ENCODE peak calls at places on chromosomes 3 and 15, in seven cellular contexts. L is HTR-8/SVneo, J is fibroblast of lung, O is activated T-cell treated with anti-CD3 and anti-CD28 coated beads for 24 hours, B is AG08395, N is NCI-H1105 treated with DMSO at 0.1 percent for 48 hours, R is non-pigmented ciliary epithelial cell. H is an unnamed sample.

GRCh38 chr3:114519415-114519814 is 225.6 kb downstream of the TIGIT start:
- DNase-seq in B (peak; percentile 50), N (peak; percentile 7), O (no peak), L (no peak), J (peak; percentile 84), R (no peak), H (peak; percentile 4)

GRCh38 chr15:100229181-100230163 is 112.3 kb downstream of the ADAMTS17 start:
- DNase-seq in R (no peak), B (no peak), L (no peak), N (no peak), O (no peak), J (no peak), H (no peak)

GRCh38 chr3:106371605-106372292 is 502.9 kb upstream of the CBLB start:
- DNase-seq in J (no peak), B (no peak), R (no peak), N (no peak), L (no peak), O (no peak), H (no peak)

GRCh38 chr3:136249593-136250225 is 431 bp upstream of the PCCB start:
- DNase-seq in R (no peak), J (no peak), N (no peak), O (no peak), L (no peak), B (no peak), H (no peak)

GRCh38 chr3:127546517-127546916 is 44.0 kb downstream of the TPRA1 start:
- DNase-seq in J (no peak), N (no peak), O (no peak), R (no peak), L (no peak), B (no peak), H (no peak)

GRCh38 chr15:55897560-55898336 is 95.7 kb downstream of the NEDD4 start:
- DNase-seq in N (peak; percentile 14), R (no peak), L (peak; percentile 66), J (peak; percentile 65), O (no peak), B (peak; percentile 74), H (peak; percentile 73)

GRCh38 chr15:57356178-57356577 is 20.1 kb upstream of the CGNL1 start:
- DNase-seq in L (no peak), O (no peak), B (no peak), R (no peak), J (no peak), N (no peak), H (no peak)

GRCh38 chr3:164360738-164361376 is 717.4 kb downstream of the SI start:
- DNase-seq in L (no peak), R (no peak), N (no peak), O (no peak), J (peak; percentile 8), B (no peak), H (no peak)

GRCh38 chr15:100785181-100786138 is 94.2 kb upstream of the ALDH1A3 start:
- DNase-seq in J (no peak), L (no peak), O (no peak), N (no peak), B (no peak), R (no peak), H (no peak)

GRCh38 chr3:133531981-133532380 is 41.5 kb upstream of the CDV3 start:
- DNase-seq in O (no peak), J (peak; percentile 85), R (peak; percentile 87), L (no peak), B (peak; percentile 82), N (no peak), H (no peak)

GRCh38 chr3:102053375-102053989 is 204.2 kb downstream of the NFKBIZ start:
- DNase-seq in J (peak; percentile 37), R (peak; percentile 26), N (no peak), O (no peak), L (no peak), B (peak; percentile 26), H (no peak)

GRCh38 chr15:38853608-38854007 is 289.0 kb upstream of the RASGRP1 start:
- DNase-seq in O (no peak), L (no peak), N (no peak), B (peak; percentile 19), J (peak; percentile 20), R (no peak), H (peak; percentile 9)

GRCh38 chr15:72285927-72286516 is 13.7 kb upstream of the PARP6 start:
- DNase-seq in J (peak; percentile 34), B (peak; percentile 37), L (peak; percentile 68), R (no peak), N (peak; percentile 7), O (peak; percentile 18), H (peak; percentile 36)

GRCh38 chr3:150243466-150243865 is 164.6 kb upstream of the TSC22D2 start:
- DNase-seq in N (no peak), R (no peak), O (no peak), B (no peak), J (no peak), L (no peak), H (no peak)

GRCh38 chr3:183272792-183273191 is 19.7 kb downstream of the B3GNT5 start:
- DNase-seq in L (no peak), R (no peak), O (no peak), N (no peak), B (no peak), J (no peak), H (no peak)

GRCh38 chr3:73787620-73788019 is 162.9 kb upstream of the PDZRN3 start:
- DNase-seq in O (no peak), L (no peak), N (no peak), R (no peak), B (no peak), J (no peak), H (no peak)

GRCh38 chr15:61946778-61947177 is 113.5 kb downstream of the VPS13C start:
- DNase-seq in B (peak; percentile 4), O (no peak), L (no peak), J (peak; percentile 49), R (no peak), N (no peak), H (no peak)

GRCh38 chr15:56390739-56391267 is 25.6 kb downstream of the TEX9 start:
- DNase-seq in O (no peak), N (no peak), B (no peak), J (peak; percentile 58), R (no peak), L (no peak), H (no peak)

GRCh38 chr3:187709155-187709554 is 6.8 kb upstream of the RTP2 start:
- DNase-seq in B (no peak), N (no peak), J (no peak), O (no peak), L (no peak), R (no peak), H (no peak)

GRCh38 chr3:183264249-183264648 is 11.2 kb downstream of the B3GNT5 start:
- DNase-seq in N (no peak), J (no peak), R (no peak), O (no peak), L (no peak), B (no peak), H (peak; percentile 44)

GRCh38 chr3:167110906-167111305 is 269.2 kb downstream of the ZBBX start:
- DNase-seq in L (peak; percentile 22), R (peak; percentile 8), B (no peak), J (no peak), N (no peak), O (no peak), H (peak; percentile 57)

GRCh38 chr3:157531301-157531660 is 28.1 kb upstream of the VEPH1 start:
- DNase-seq in R (no peak), N (no peak), B (no peak), L (no peak), J (peak; percentile 30), O (no peak), H (no peak)

H was measured in NCI-H69.